ENCODE peak calls at places on chromosomes 7 and 10, in five cellular contexts. U, H, Z, E and M are unnamed samples.
A peak's percentile ranks its signal among the peaks of the same experiment; 100 is the strongest.

GRCh38 chr7:25098096-25099046 is 26.7 kb downstream of the CYCS start:
- DNase-seq in U (peak; percentile 83), H (peak; percentile 75), Z (peak; percentile 65), E (peak; percentile 53), M (no peak)

GRCh38 chr10:118340486-118340885 is 1.6 kb downstream of the FAM204A start:
- DNase-seq in U (no peak), H (no peak), Z (no peak), E (no peak), M (no peak)

GRCh38 chr7:142111509-142111908 is at the start of gene MGAM2:
- DNase-seq in U (no peak), H (no peak), Z (no peak), E (no peak), M (no peak)

GRCh38 chr10:49273626-49274025 is 25.3 kb upstream of the C10orf71 start:
- DNase-seq in U (no peak), H (no peak), Z (no peak), E (no peak), M (no peak)

GRCh38 chr7:12581897-12582296 is 11.4 kb downstream of the SCIN start:
- DNase-seq in U (no peak), H (no peak), Z (no peak), E (no peak), M (peak; percentile 61)

GRCh38 chr10:17233534-17233933 is 5.5 kb downstream of the VIM start:
- DNase-seq in U (no peak), H (peak; percentile 79), Z (peak; percentile 53), E (no peak), M (no peak)

GRCh38 chr7:106848851-106849442 is 16.1 kb upstream of the PIK3CG start:
- DNase-seq in U (no peak), H (peak; percentile 84), Z (no peak), E (peak; percentile 54), M (no peak)

GRCh38 chr7:130207642-130208041 is at the start of gene SSMEM1:
- DNase-seq in U (no peak), H (peak; percentile 85), Z (no peak), E (no peak), M (no peak)

GRCh38 chr10:69666756-69667155 is 36.7 kb downstream of the FAM241B start:
- DNase-seq in U (no peak), H (no peak), Z (no peak), E (no peak), M (no peak)

GRCh38 chr7:139966906-139967305 is 95.8 kb downstream of the PARP12 start:
- DNase-seq in U (no peak), H (no peak), Z (no peak), E (no peak), M (no peak)

GRCh38 chr7:130891254-130892094 is 157.5 kb upstream of the KLF14 start:
- DNase-seq in U (no peak), H (peak; percentile 98), Z (peak; percentile 31), E (no peak), M (peak; percentile 80)

GRCh38 chr7:106534271-106534846 is 126.6 kb downstream of the CCDC71L start:
- DNase-seq in U (no peak), H (no peak), Z (no peak), E (no peak), M (no peak)

GRCh38 chr10:100934084-100934659 is 21.4 kb downstream of the SLF2 start:
- DNase-seq in U (no peak), H (peak; percentile 21), Z (no peak), E (no peak), M (no peak)
- TF ChIP-seq CTCF in U (peak; percentile 54), H (peak; percentile 59), Z (peak; percentile 28), E (peak; percentile 49), M (peak; percentile 60)

GRCh38 chr7:120738816-120739215 is 119.1 kb downstream of the TSPAN12 start:
- DNase-seq in U (no peak), H (no peak), Z (no peak), E (no peak), M (no peak)

GRCh38 chr7:120743128-120743527 is 114.8 kb downstream of the TSPAN12 start:
- DNase-seq in U (no peak), H (no peak), Z (no peak), E (no peak), M (no peak)

GRCh38 chr7:120741371-120742042 is 116.4 kb downstream of the TSPAN12 start:
- DNase-seq in U (no peak), H (no peak), Z (peak; percentile 14), E (no peak), M (no peak)

GRCh38 chr7:120742370-120742769 is 115.6 kb downstream of the TSPAN12 start:
- DNase-seq in U (peak; percentile 83), H (no peak), Z (no peak), E (no peak), M (no peak)

DNA sequence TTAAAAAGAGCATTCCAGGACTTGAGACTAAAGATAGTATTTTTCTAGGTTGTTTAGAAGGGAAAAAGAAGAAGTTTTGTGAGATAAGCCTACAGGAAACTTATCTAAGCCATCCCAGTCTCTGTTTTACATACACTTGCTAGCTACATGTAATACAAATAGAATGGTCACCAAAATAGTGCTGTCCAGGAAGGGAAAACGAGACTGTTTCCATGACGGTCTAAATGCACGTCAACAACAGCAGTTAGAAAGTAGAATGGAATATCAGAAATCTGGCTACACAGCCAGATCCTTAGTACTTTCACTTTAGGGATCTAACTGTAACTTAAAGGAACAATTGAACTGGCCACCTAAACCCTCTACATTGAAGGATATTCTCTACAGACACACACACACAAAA is 117.6 kb downstream of the TSPAN12 start:
- DNase-seq in U (no peak), H (peak; percentile 41), Z (no peak), E (no peak), M (no peak)
- H3K4me3 ChIP-seq in U (no peak overlapping the region), H (no peak overlapping the region), Z (no peak overlapping the region), E (no peak overlapping the region), M (no peak overlapping the region)

GRCh38 chr7:2641406-2642393 is 9.9 kb downstream of the TTYH3 start:
- DNase-seq in U (peak; percentile 94), H (peak; percentile 92), Z (peak; percentile 84), E (peak; percentile 85), M (peak; percentile 95)
- TF ChIP-seq CTCF in U (no peak), H (no peak), Z (peak; percentile 2), E (no peak), M (no peak)

DNA sequence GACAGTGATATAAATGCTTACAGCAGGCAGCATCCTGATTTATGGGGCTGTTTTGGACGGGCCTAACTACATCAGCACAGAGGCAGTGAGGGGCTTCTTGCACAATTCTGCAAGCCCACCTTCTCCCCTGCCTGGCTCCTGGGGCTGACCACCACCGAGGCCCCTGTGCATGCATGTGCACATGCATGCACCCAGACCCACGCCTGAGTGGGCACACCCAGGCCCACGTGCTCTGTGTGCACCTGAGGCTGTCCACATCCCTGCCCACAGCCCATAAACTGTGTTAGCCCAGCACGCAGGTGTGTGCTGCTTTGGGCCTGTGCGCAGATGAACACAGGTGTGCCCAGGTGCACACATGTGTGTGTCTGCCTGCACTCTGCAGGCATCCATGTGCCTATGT is 40.0 kb downstream of the ZMIZ1 start:
- DNase-seq in U (no peak), H (no peak), Z (no peak), E (no peak), M (no peak)
- H3K4me3 ChIP-seq in U (no peak overlapping the region), H (no peak overlapping the region), Z (no peak overlapping the region), E (no peak overlapping the region), M (no peak overlapping the region)

GRCh38 chr10:74738985-74739567 is 87.3 kb upstream of the KAT6B start:
- DNase-seq in U (no peak), H (peak; percentile 21), Z (peak; percentile 20), E (no peak), M (no peak)
- TF ChIP-seq CTCF in U (peak; percentile 20), H (peak; percentile 40), Z (peak; percentile 40), E (no peak), M (peak; percentile 37)

GRCh38 chr7:46606771-46607170 is 685.7 kb upstream of the IGFBP3 start:
- DNase-seq in U (no peak), H (no peak), Z (no peak), E (no peak), M (no peak)

GRCh38 chr7:46603296-46603701 is 682.2 kb upstream of the IGFBP3 start:
- DNase-seq in U (no peak), H (peak; percentile 56), Z (no peak), E (no peak), M (no peak)

GRCh38 chr7:46607176-46607575 is 686.1 kb upstream of the IGFBP3 start:
- DNase-seq in U (no peak), H (no peak), Z (no peak), E (no peak), M (no peak)

GRCh38 chr7:46600340-46600739 is 679.3 kb upstream of the IGFBP3 start:
- DNase-seq in U (no peak), H (peak; percentile 89), Z (peak; percentile 25), E (peak; percentile 26), M (no peak)

GRCh38 chr7:46603780-46604725 is 683.0 kb upstream of the IGFBP3 start:
- DNase-seq in U (no peak), H (peak; percentile 93), Z (peak; percentile 74), E (no peak), M (no peak)
- H3K4me3 ChIP-seq in U (no peak overlapping the region), H (no peak overlapping the region), Z (no peak overlapping the region), E (no peak overlapping the region), M (no peak overlapping the region)

DNA sequence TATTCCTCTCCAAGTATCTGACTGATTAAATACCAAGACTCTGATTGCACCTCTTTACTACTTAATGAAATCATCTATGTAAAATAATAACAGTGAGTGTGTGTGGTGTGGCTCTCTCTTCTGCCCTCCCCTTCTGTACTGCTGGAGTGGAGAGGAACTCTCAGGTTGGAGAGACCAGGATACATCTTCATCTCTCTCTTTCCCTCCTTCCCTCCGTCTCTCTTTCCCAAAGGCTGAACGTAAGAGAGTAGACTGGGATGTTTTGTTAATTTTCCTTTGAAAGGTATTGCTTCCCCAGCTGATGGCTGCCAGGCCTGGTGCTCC is 272 bp upstream of the GJC3 start:
- DNase-seq in U (no peak), H (no peak), Z (no peak), E (no peak), M (no peak)
- TF ChIP-seq CTCF in U (no peak), H (no peak), Z (no peak), E (no peak), M (no peak)